ENCODE peak calls at places on chromosomes 6 and 20, in four cellular contexts. I is H1, T is A549, O is heart left ventricle. V is an unnamed sample.

GRCh38 chr20:40416274-40416673 is 272.8 kb downstream of the MAFB start:
- DNase-seq in I (no peak), T (no peak), O (no peak), V (peak)

GRCh38 chr6:14734416-14735340 is 511.2 kb upstream of the JARID2 start:
- DNase-seq in I (no peak), T (peak), O (no peak), V (peak)

GRCh38 chr20:61801428-61801827 is 264.3 kb downstream of the TAF4 start:
- DNase-seq in I (no peak), T (no peak), O (no peak), V (no peak)

GRCh38 chr6:35178932-35179832 is 34.6 kb upstream of the SCUBE3 start:
- DNase-seq in I (no peak), T (no peak), O (no peak), V (no peak)

GRCh38 chr6:131846023-131846663 is 38.3 kb downstream of the ENPP1 start:
- DNase-seq in I (no peak), T (no peak), O (no peak), V (no peak)

GRCh38 chr6:35489995-35490791 is 6.7 kb downstream of the TEAD3 start:
- DNase-seq in I (peak), T (no peak), O (peak), V (no peak)

GRCh38 chr6:106974337-106974998 is at the start of gene CD24:
- DNase-seq in I (no peak), T (peak), O (no peak), V (no peak)

GRCh38 chr6:89023591-89024441 is 56.7 kb upstream of the PNRC1 start:
- DNase-seq in I (no peak), T (no peak), O (peak), V (no peak)

GRCh38 chr6:43665376-43665775 is 20.5 kb downstream of the RSPH9 start:
- DNase-seq in I (no peak), T (no peak), O (no peak), V (peak)

GRCh38 chr20:64142546-64142945 is 21.7 kb upstream of the MYT1 start:
- DNase-seq in I (no peak), T (no peak), O (peak), V (no peak)

DNA sequence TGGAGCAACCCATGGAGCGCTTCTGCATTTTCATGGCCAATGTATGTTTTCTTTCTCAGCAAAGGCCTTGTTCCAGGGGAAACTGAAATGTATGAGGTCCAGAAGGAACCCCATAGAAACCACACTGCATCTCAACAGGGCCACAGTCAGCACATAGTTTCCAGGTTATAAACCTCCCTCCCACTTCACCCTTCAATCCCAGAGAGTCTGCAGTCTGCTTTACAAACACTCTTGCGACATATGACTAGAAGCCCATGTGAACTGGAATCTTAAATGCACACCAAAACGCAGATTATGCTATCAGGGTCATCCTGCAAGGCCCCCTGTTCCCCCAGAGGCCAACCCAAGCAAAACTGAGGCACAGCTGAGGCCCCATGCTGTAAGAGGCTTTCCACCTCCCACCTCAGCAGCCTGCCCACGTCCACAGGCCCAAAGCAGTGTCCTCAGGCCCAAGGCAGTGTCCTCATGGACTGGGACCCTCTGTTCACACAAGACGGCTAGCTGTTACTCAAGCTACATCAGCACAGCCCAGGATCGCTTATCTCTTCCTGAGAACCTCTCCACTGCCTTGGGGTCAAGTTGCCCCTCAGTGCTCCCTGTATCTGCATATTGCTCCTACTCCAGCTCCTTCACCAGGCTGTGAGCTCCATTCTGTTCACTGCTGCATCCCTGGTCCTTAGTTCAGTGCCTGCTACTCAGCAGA is 209.0 kb upstream of the TAB2 start:
- DNase-seq in I (no peak), T (no peak), O (no peak), V (no peak)
- H3K27ac ChIP-seq in I (no peak), T (no peak), O (no peak), V (no peak)

GRCh38 chr6:149566372-149567193 is at the start of gene GINM1:
- DNase-seq in I (no peak), T (peak), O (peak), V (no peak)

GRCh38 chr6:149567194-149567586 is 1.0 kb downstream of the GINM1 start:
- DNase-seq in I (no peak), T (no peak), O (no peak), V (no peak)

GRCh38 chr6:149565539-149566371 is 420 bp upstream of the GINM1 start:
- DNase-seq in I (peak), T (peak), O (peak), V (peak)

GRCh38 chr6:149563928-149564325 is 2.2 kb upstream of the GINM1 start:
- DNase-seq in I (no peak), T (no peak), O (no peak), V (no peak)

DNA sequence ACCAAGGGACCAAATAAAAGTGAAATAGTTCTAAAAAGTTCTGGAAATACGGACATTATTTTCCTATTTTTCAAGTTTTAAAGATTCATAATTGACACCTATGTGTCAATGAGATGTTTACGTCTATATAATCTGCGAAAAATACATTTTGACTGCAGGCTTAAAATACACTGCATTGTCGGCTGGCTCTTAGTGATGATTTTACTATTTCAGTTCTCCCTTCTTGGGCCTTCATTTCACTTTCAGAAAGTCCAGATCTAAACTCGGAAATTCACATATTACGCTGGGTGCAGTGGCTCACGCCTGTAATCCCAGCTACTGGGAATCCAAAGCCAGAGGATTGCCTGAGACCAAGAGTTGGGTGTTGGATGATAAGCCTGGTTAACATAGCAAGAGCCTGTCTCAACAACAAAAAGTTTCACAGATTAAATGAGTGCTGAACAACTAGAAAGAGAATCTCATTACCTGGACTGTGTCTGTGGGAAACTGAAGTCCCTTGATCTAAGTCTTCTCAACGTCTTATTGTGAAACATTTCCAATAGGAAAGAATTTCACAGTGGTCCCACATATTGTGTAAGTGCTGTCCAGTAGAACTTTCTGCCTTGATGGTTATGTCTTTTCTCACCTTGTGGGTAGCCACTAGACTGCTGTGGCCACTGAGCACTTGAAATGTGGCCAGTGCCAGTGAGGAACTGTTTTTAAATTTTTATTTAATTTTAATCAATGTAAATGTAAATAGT is 1.8 kb downstream of the GINM1 start:
- DNase-seq in I (no peak), T (no peak), O (no peak), V (no peak)
- H3K27ac ChIP-seq in I (no peak), T (no peak), O (no peak), V (no peak)

DNA sequence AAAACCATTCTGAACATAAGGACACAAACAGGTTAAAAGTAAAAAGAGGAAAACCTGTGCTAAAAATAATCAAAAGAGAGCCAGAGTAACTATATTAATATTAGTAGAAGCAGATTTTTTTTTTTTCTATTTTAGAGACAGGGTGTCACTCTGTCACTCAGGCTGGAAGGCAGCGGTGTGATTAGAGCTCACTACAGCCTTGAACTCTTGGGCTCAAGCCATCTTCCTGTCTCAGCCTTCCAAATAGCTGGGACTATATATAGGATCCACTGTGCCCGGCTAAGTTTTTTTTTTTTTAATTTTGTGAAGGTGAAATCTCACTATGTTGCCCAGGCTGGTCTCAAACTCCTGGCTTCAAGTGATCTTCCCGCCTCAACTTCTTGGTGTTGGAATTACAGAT is 33.4 kb upstream of the PLN start:
- DNase-seq in I (no peak), T (no peak), O (peak), V (no peak)
- H3K27ac ChIP-seq in I (no peak), T (no peak), O (peak), V (no peak)

GRCh38 chr6:2970753-2971419 is 481 bp downstream of the SERPINB6 start:
- DNase-seq in I (no peak), T (peak), O (peak), V (no peak)

GRCh38 chr6:2969549-2969948 is 1.8 kb downstream of the SERPINB6 start:
- DNase-seq in I (no peak), T (no peak), O (no peak), V (no peak)

GRCh38 chr6:2971420-2972218 is at the start of gene SERPINB6:
- DNase-seq in I (no peak), T (peak), O (peak), V (no peak)

GRCh38 chr6:2968600-2969135 is 2.7 kb downstream of the SERPINB6 start:
- DNase-seq in I (no peak), T (no peak), O (no peak), V (no peak)

DNA sequence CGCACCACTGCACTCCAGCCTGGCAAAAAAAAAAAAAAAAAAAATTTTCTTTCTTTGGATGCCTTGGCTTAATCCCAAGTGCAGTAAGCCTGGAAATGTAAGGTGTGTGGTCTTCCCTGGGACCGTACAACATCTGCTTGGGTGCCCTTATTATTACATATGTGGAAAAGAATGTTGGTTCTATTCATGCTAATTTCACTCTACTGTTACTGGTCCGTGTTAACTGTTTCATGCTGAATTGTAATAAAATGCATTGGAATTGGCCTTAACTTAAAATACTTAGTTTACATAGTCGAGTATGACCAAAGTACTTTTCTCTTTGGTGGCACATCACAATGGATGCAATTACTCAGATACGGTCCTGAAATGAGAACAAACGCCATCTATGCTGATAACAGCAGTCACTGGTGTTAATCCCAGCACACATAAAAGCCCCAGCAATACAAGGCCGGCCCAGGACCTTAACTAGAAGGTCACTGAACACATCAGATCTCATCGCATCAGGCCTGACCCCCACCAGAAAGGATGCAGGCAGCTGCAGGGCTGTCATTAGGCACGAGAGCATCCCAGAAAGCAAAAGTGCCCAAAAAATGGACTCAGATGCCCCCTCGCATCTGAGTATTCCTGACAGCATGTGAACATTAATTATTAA is 1.2 kb downstream of the SERPINB6 start:
- DNase-seq in I (no peak), T (no peak), O (no peak), V (no peak)
- H3K27ac ChIP-seq in I (no peak), T (peak), O (peak), V (peak)